ENCODE peak calls at places on chromosomes 11 and 22, in four cellular contexts. One of them, this sample, is unnamed.

GRCh38 chr11:5736396-5736795 is at the start of gene OR56B1:
- DNase-seq in A549: no peak
- DNase-seq in endothelial cell of umbilical vein: no peak
- DNase-seq in GM12878: no peak
- DNase-seq in this sample: no peak

GRCh38 chr11:27229511-27230174 is 133.4 kb downstream of the CCDC34 start:
- DNase-seq in A549: no peak
- DNase-seq in endothelial cell of umbilical vein: no peak
- DNase-seq in GM12878: no peak
- DNase-seq in this sample: no peak

GRCh38 chr11:78179459-78180071 is 8.9 kb downstream of the KCTD21 start:
- DNase-seq in A549: peak
- DNase-seq in endothelial cell of umbilical vein: no peak
- DNase-seq in GM12878: no peak
- DNase-seq in this sample: no peak

GRCh38 chr11:13535819-13536218 is 40.0 kb upstream of the PTH start:
- DNase-seq in A549: no peak
- DNase-seq in endothelial cell of umbilical vein: no peak
- DNase-seq in GM12878: no peak
- DNase-seq in this sample: peak

GRCh38 chr11:35786918-35787557 is 124.5 kb downstream of the TRIM44 start:
- DNase-seq in A549: no peak
- DNase-seq in endothelial cell of umbilical vein: no peak
- DNase-seq in GM12878: no peak
- DNase-seq in this sample: no peak

GRCh38 chr11:13280777-13281176 is 3.2 kb downstream of the BMAL1 start:
- DNase-seq in A549: no peak
- DNase-seq in endothelial cell of umbilical vein: no peak
- DNase-seq in GM12878: no peak
- DNase-seq in this sample: no peak

GRCh38 chr11:126405374-126405773 is 49.9 kb downstream of the ST3GAL4 start:
- DNase-seq in A549: no peak
- DNase-seq in endothelial cell of umbilical vein: no peak
- DNase-seq in GM12878: no peak
- DNase-seq in this sample: no peak

GRCh38 chr11:118003021-118003423 is 16.8 kb downstream of the IL10RA start:
- DNase-seq in A549: no peak
- DNase-seq in endothelial cell of umbilical vein: no peak
- DNase-seq in GM12878: no peak
- DNase-seq in this sample: peak

GRCh38 chr11:95821640-95822039 is 31.3 kb downstream of the CEP57 start:
- DNase-seq in A549: no peak
- DNase-seq in endothelial cell of umbilical vein: no peak
- DNase-seq in GM12878: no peak
- DNase-seq in this sample: no peak

GRCh38 chr11:116427903-116428637 is 344.7 kb downstream of the BUD13 start:
- DNase-seq in A549: no peak
- DNase-seq in endothelial cell of umbilical vein: peak
- DNase-seq in GM12878: no peak
- DNase-seq in this sample: no peak

GRCh38 chr11:95711162-95711944 is 78.2 kb downstream of the FAM76B start:
- DNase-seq in A549: no peak
- DNase-seq in endothelial cell of umbilical vein: no peak
- DNase-seq in GM12878: peak
- DNase-seq in this sample: no peak

GRCh38 chr11:64767344-64768299 is 7.8 kb upstream of the PYGM start:
- DNase-seq in A549: no peak
- DNase-seq in endothelial cell of umbilical vein: peak
- DNase-seq in GM12878: no peak
- DNase-seq in this sample: peak

GRCh38 chr11:416757-417621 is 2.2 kb upstream of the SIGIRR start:
- DNase-seq in A549: no peak
- DNase-seq in endothelial cell of umbilical vein: peak
- DNase-seq in GM12878: no peak
- DNase-seq in this sample: peak

GRCh38 chr11:36363361-36364272 is 67.5 kb downstream of the PRR5L start:
- DNase-seq in A549: no peak
- DNase-seq in endothelial cell of umbilical vein: peak
- DNase-seq in GM12878: no peak
- DNase-seq in this sample: no peak

GRCh38 chr11:113554531-113554930 is 79.3 kb upstream of the DRD2 start:
- DNase-seq in A549: no peak
- DNase-seq in endothelial cell of umbilical vein: no peak
- DNase-seq in GM12878: no peak
- DNase-seq in this sample: no peak

GRCh38 chr11:71352226-71352625 is 96.0 kb downstream of the DHCR7 start:
- DNase-seq in A549: no peak
- DNase-seq in endothelial cell of umbilical vein: no peak
- DNase-seq in GM12878: no peak
- DNase-seq in this sample: no peak

GRCh38 chr11:86081465-86081864 is 12.6 kb upstream of the PICALM start:
- DNase-seq in A549: no peak
- DNase-seq in endothelial cell of umbilical vein: no peak
- DNase-seq in GM12878: no peak
- DNase-seq in this sample: no peak

GRCh38 chr11:12767022-12767421 is 92.8 kb downstream of the TEAD1 start:
- DNase-seq in A549: no peak
- DNase-seq in endothelial cell of umbilical vein: no peak
- DNase-seq in GM12878: no peak
- DNase-seq in this sample: no peak

GRCh38 chr11:100098560-100098959 is 588.5 kb upstream of the ARHGAP42 start:
- DNase-seq in A549: no peak
- DNase-seq in endothelial cell of umbilical vein: no peak
- DNase-seq in GM12878: no peak
- DNase-seq in this sample: no peak

GRCh38 chr11:63536669-63537292 is at the start of gene PLAAT4:
- DNase-seq in A549: no peak
- DNase-seq in endothelial cell of umbilical vein: peak
- DNase-seq in GM12878: peak
- DNase-seq in this sample: peak

GRCh38 chr11:72758304-72758689 is 6.1 kb upstream of the ARAP1 start:
- DNase-seq in A549: no peak
- DNase-seq in endothelial cell of umbilical vein: no peak
- DNase-seq in GM12878: no peak
- DNase-seq in this sample: peak

GRCh38 chr22:38431266-38432010 is 23.6 kb downstream of the KCNJ4 start:
- DNase-seq in A549: no peak
- DNase-seq in endothelial cell of umbilical vein: no peak
- DNase-seq in GM12878: no peak
- DNase-seq in this sample: no peak

GRCh38 chr11:4467043-4467442 is 15.4 kb upstream of the OR52K1 start:
- DNase-seq in A549: no peak
- DNase-seq in endothelial cell of umbilical vein: no peak
- DNase-seq in GM12878: peak
- DNase-seq in this sample: peak

DNA sequence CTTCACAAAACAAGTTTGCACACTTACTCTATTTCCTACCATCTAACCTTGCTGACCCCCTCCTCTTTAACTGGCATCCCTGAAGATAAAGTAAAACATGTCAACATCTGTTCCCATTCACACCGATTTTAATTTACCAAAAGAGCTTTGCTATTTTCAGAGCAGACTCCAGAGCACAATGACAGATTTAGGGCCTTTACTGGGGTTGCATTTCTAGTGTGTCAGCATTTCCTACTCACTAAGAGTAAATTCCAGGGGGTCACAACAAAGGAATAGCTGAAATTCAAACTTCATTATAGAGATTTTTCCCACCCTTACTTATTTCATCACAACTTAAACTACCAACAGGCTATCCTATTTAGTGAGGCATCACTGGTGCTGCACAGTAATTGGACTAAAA is 60.8 kb downstream of the SOX6 start:
- DNase-seq in A549: no peak
- DNase-seq in endothelial cell of umbilical vein: no peak
- DNase-seq in GM12878: no peak
- DNase-seq in this sample: no peak
- TF ChIP-seq MAX in A549: no peak
- TF ChIP-seq MAX in endothelial cell of umbilical vein: no peak
- TF ChIP-seq MAX in GM12878: no peak
- TF ChIP-seq MAX in this sample: no peak

DNA sequence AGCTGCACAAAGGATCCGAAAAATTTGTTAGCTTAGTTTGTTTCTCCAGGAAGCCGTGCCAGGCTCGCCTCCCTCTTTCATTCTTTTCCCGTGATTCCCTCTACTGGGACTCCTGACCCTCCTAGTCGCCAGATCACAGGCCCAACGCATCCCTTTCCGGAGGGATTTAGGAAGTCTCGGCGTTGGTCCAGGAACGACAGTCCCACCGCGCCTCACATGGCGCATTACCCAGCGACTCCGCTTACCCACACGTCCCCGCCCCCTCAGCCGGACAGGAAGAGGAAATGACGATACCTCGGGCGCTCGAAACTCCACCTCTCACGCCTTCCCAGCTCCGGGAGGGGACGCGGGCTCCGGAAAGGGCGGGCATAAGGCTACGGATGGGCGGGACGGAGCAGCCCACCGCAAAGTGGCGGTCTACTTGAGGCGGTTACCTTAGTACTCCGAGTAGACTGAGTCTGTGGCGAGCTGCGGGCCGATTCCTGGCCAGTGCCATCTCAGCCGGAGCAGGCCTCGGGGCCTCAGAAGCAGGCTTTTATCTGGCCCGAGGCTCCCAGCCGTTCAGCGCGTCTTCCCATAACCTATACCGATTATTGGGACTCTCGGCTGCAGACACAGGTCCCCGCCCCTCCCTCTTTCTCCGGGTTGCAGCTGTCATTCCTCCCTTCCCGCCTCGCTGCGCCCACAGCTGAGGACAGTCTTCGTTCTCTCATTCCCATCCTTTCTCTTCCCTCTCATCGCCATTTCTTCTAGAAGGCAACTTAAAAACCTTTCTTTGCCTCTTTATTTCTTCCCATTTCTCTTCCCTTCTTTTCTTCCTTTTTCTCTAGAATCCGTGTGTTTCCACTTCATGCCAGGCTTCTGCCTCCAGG is at the start of gene CCDC15:
- DNase-seq in A549: peak
- DNase-seq in endothelial cell of umbilical vein: peak
- DNase-seq in GM12878: peak
- DNase-seq in this sample: peak
- TF ChIP-seq POLR2A in A549: peak
- TF ChIP-seq POLR2A in endothelial cell of umbilical vein: peak
- TF ChIP-seq POLR2A in GM12878: peak
- TF ChIP-seq POLR2A in this sample: peak

DNA sequence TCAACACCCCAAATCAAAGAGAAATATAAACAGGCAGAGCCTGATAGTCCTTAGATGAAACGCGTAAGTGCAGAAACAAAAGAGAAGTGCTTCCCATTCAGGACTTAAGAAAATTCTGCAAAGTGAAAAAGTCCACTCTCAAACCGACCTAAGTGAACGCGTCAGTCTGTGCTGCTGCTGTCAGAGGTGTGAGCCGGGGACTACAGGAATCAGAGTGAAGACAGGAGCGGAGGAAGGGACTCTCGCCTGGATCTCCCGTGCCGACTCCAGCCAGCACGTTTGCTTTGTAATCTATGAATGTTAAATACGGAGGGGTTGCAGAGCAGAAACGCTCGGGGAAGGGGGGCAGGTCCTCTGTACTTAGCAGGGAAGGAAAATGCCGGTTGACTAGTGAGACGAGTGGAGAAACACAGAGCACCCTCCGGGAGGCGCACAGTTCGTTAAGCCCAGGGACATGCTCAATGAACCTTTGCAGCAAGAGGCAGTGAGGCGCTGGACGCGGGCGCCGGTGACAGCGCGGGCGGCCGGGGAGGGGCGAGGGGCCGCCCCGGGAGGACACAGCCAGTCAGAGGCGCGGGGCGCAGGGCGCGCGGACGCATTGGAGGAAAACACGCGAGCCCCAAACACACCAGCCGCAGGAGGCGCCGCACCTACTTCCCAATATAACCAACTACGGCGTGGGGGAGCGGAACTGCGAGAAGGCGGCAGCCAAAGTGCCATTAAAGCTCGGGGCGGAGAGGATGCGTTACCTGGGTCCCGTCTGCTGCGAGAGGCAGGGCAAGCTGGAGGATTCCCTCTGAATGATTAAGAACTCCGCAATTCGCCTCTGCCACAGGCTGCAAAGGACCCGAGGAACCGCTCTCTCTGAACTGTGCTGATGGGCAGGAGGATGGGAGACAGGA is at the start of gene CNTN5:
- DNase-seq in A549: peak
- DNase-seq in endothelial cell of umbilical vein: no peak
- DNase-seq in GM12878: no peak
- DNase-seq in this sample: peak
- TF ChIP-seq MYC in A549: no peak
- TF ChIP-seq MYC in endothelial cell of umbilical vein: no peak
- TF ChIP-seq MYC in GM12878: no peak
- TF ChIP-seq MYC in this sample: no peak

GRCh38 chr22:20568502-20569058 is 61.2 kb downstream of the MED15 start:
- DNase-seq in A549: no peak
- DNase-seq in endothelial cell of umbilical vein: no peak
- DNase-seq in GM12878: no peak
- DNase-seq in this sample: no peak

GRCh38 chr22:20567371-20567847 is 60.0 kb downstream of the MED15 start:
- DNase-seq in A549: no peak
- DNase-seq in endothelial cell of umbilical vein: no peak
- DNase-seq in GM12878: no peak
- DNase-seq in this sample: no peak

GRCh38 chr22:20571078-20571503 is 63.7 kb downstream of the MED15 start:
- DNase-seq in A549: no peak
- DNase-seq in endothelial cell of umbilical vein: no peak
- DNase-seq in GM12878: no peak
- DNase-seq in this sample: no peak

GRCh38 chr22:20567993-20568417 is 60.6 kb downstream of the MED15 start:
- DNase-seq in A549: no peak
- DNase-seq in endothelial cell of umbilical vein: no peak
- DNase-seq in GM12878: no peak
- DNase-seq in this sample: no peak

DNA sequence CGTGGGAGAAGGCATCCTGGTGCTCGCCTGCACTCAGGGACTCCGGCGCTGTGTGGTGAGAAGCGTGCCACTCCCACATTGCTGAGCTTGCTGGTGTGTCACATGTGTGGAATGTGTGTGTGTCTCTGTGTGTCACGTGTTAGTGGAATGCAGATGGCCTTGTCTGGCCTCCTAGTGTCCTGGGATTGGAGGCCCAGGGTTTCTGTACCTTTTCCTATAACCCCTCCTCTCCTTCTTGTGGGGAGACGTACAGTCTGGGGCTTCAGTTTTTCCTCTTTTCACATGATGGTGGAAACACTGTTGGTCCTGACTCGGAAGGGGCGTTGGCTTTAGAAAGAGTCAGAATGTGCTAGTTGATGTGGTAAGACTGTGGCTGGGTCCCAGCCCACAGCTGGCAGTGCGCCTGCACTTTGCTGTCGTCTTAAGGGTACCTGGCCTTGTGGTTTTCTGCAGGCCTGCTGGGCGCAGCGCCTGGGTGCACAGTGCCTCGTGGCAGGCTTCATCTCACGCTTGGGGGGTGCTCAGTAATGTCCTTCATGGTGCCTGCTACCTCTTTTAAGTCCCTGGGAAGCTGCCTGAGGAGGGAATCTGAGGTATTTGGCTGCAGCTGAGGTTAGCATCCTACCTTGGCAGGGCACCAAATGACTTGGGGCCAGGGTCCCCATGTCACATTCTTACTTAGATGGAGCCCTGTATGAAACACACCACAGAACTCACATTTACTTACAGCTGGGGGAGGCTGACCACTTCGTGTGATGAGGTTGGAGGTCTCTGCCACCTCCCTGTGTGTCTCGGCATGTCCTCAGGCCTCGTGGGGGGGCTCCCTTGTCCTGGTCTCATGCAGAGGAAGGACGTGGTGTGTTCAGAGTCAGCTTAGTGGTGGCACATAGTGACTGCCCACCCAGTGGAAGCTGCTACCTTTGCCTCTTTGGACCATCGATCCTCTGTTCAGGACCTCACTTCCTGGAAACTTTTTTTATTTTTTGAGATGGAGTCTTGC is 61.9 kb downstream of the MED15 start:
- DNase-seq in A549: peak
- DNase-seq in endothelial cell of umbilical vein: no peak
- DNase-seq in GM12878: peak
- DNase-seq in this sample: no peak
- TF ChIP-seq MAX in A549: no peak
- TF ChIP-seq MAX in endothelial cell of umbilical vein: peak
- TF ChIP-seq MAX in GM12878: no peak
- TF ChIP-seq MAX in this sample: no peak